ENCODE peak calls at places on chromosomes 13 and 19, in seven cellular contexts. One of them, this sample, is unnamed.

GRCh38 chr19:46303345-46303701 is 6.5 kb downstream of the HIF3A start:
- DNase-seq in H1: no peak
- DNase-seq in spleen: no peak
- DNase-seq in tibial nerve: no peak
- DNase-seq in body of pancreas: no peak
- DNase-seq in K562: no peak
- DNase-seq in IMR-90: no peak
- DNase-seq in this sample: no peak

GRCh38 chr19:44356383-44357111 is at the start of gene ZNF112:
- DNase-seq in body of pancreas: peak
- DNase-seq in H1: peak
- DNase-seq in tibial nerve: peak
- DNase-seq in K562: peak
- DNase-seq in spleen: peak
- DNase-seq in IMR-90: peak
- DNase-seq in this sample: no peak

GRCh38 chr19:36528921-36529518 is 949 bp upstream of the ZNF260 start:
- DNase-seq in K562: peak
- DNase-seq in H1: peak
- DNase-seq in body of pancreas: peak
- DNase-seq in tibial nerve: no peak
- DNase-seq in spleen: no peak
- DNase-seq in IMR-90: no peak
- DNase-seq in this sample: no peak

GRCh38 chr19:30745476-30745985 is 373.3 kb downstream of the ZNF536 start:
- DNase-seq in body of pancreas: no peak
- DNase-seq in tibial nerve: no peak
- DNase-seq in IMR-90: no peak
- DNase-seq in spleen: no peak
- DNase-seq in H1: no peak
- DNase-seq in K562: no peak
- DNase-seq in this sample: peak

GRCh38 chr19:13056052-13056660 is 46.5 kb downstream of the LYL1 start:
- DNase-seq in K562: no peak
- DNase-seq in tibial nerve: peak
- DNase-seq in H1: peak
- DNase-seq in IMR-90: peak
- DNase-seq in spleen: no peak
- DNase-seq in body of pancreas: no peak
- DNase-seq in this sample: no peak

GRCh38 chr19:46221152-46221551 is 8.4 kb upstream of the IGFL1 start:
- DNase-seq in spleen: no peak
- DNase-seq in K562: no peak
- DNase-seq in IMR-90: no peak
- DNase-seq in H1: no peak
- DNase-seq in tibial nerve: no peak
- DNase-seq in body of pancreas: no peak
- DNase-seq in this sample: no peak

GRCh38 chr13:31859546-31859945 is 120.2 kb downstream of the RXFP2 start:
- DNase-seq in tibial nerve: no peak
- DNase-seq in IMR-90: no peak
- DNase-seq in body of pancreas: no peak
- DNase-seq in H1: no peak
- DNase-seq in K562: no peak
- DNase-seq in spleen: no peak
- DNase-seq in this sample: no peak

GRCh38 chr19:58406818-58407657 is 1.4 kb upstream of the ZNF584 start:
- DNase-seq in IMR-90: no peak
- DNase-seq in body of pancreas: no peak
- DNase-seq in K562: no peak
- DNase-seq in spleen: no peak
- DNase-seq in tibial nerve: no peak
- DNase-seq in H1: no peak
- DNase-seq in this sample: no peak

GRCh38 chr13:97849305-97849704 is 104.2 kb upstream of the IPO5 start:
- DNase-seq in K562: no peak
- DNase-seq in body of pancreas: no peak
- DNase-seq in IMR-90: peak
- DNase-seq in tibial nerve: no peak
- DNase-seq in H1: no peak
- DNase-seq in spleen: no peak
- DNase-seq in this sample: no peak

GRCh38 chr19:38248421-38248820 is 7.8 kb downstream of the PPP1R14A start:
- DNase-seq in H1: no peak
- DNase-seq in K562: no peak
- DNase-seq in body of pancreas: no peak
- DNase-seq in tibial nerve: no peak
- DNase-seq in IMR-90: no peak
- DNase-seq in spleen: no peak
- DNase-seq in this sample: no peak

GRCh38 chr19:38252385-38252784 is 3.8 kb downstream of the PPP1R14A start:
- DNase-seq in spleen: no peak
- DNase-seq in IMR-90: no peak
- DNase-seq in tibial nerve: no peak
- DNase-seq in H1: no peak
- DNase-seq in K562: no peak
- DNase-seq in body of pancreas: no peak
- DNase-seq in this sample: no peak

GRCh38 chr19:38250821-38251563 is 5.2 kb downstream of the PPP1R14A start:
- DNase-seq in spleen: peak
- DNase-seq in K562: no peak
- DNase-seq in body of pancreas: peak
- DNase-seq in IMR-90: no peak
- DNase-seq in H1: peak
- DNase-seq in tibial nerve: peak
- DNase-seq in this sample: no peak

GRCh38 chr19:38251564-38252051 is 4.6 kb downstream of the PPP1R14A start:
- DNase-seq in IMR-90: no peak
- DNase-seq in tibial nerve: peak
- DNase-seq in H1: no peak
- DNase-seq in body of pancreas: no peak
- DNase-seq in spleen: no peak
- DNase-seq in K562: no peak
- DNase-seq in this sample: no peak

DNA sequence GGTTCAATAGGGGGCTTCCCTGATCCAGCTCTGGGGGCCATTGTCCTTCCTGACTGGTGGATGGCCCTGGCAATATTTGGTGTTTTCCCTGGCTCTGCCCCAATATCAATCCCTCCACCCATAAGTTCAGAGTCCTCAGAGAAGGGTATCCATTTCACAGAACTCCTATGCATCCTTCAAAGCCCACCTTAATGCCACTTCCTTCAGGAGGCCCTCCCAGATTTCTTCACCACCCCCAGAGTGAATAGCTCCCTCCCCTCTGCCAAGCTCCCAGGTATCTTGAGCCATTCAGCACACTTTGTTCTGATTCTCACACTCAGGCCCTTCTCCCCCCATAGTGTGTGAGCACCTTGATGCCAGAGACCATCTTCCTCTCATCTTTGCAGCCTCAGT is 5.8 kb downstream of the PPP1R14A start:
- DNase-seq in K562: no peak
- DNase-seq in H1: no peak
- DNase-seq in spleen: no peak
- DNase-seq in IMR-90: no peak
- DNase-seq in tibial nerve: no peak
- DNase-seq in body of pancreas: no peak
- DNase-seq in this sample: no peak
- H3K27ac ChIP-seq in K562: no peak
- H3K27ac ChIP-seq in H1: no peak
- H3K27ac ChIP-seq in spleen: peak
- H3K27ac ChIP-seq in IMR-90: no peak
- H3K27ac ChIP-seq in tibial nerve: peak
- H3K27ac ChIP-seq in body of pancreas: peak
- H3K27ac ChIP-seq in this sample: peak

GRCh38 chr19:5893296-5893903 is 10.2 kb downstream of the NDUFA11 start:
- DNase-seq in body of pancreas: no peak
- DNase-seq in spleen: no peak
- DNase-seq in K562: no peak
- DNase-seq in H1: no peak
- DNase-seq in tibial nerve: no peak
- DNase-seq in IMR-90: no peak
- DNase-seq in this sample: no peak

GRCh38 chr19:5892772-5893275 is 10.8 kb downstream of the NDUFA11 start:
- DNase-seq in K562: no peak
- DNase-seq in body of pancreas: no peak
- DNase-seq in IMR-90: no peak
- DNase-seq in tibial nerve: no peak
- DNase-seq in H1: no peak
- DNase-seq in spleen: no peak
- DNase-seq in this sample: no peak

GRCh38 chr19:5891572-5891937 is 12.0 kb downstream of the NDUFA11 start:
- DNase-seq in tibial nerve: no peak
- DNase-seq in H1: no peak
- DNase-seq in K562: no peak
- DNase-seq in spleen: no peak
- DNase-seq in IMR-90: no peak
- DNase-seq in body of pancreas: no peak
- DNase-seq in this sample: no peak

GRCh38 chr19:5893907-5894703 is 9.5 kb downstream of the NDUFA11 start:
- DNase-seq in spleen: peak
- DNase-seq in K562: peak
- DNase-seq in body of pancreas: no peak
- DNase-seq in tibial nerve: no peak
- DNase-seq in H1: no peak
- DNase-seq in IMR-90: no peak
- DNase-seq in this sample: no peak

DNA sequence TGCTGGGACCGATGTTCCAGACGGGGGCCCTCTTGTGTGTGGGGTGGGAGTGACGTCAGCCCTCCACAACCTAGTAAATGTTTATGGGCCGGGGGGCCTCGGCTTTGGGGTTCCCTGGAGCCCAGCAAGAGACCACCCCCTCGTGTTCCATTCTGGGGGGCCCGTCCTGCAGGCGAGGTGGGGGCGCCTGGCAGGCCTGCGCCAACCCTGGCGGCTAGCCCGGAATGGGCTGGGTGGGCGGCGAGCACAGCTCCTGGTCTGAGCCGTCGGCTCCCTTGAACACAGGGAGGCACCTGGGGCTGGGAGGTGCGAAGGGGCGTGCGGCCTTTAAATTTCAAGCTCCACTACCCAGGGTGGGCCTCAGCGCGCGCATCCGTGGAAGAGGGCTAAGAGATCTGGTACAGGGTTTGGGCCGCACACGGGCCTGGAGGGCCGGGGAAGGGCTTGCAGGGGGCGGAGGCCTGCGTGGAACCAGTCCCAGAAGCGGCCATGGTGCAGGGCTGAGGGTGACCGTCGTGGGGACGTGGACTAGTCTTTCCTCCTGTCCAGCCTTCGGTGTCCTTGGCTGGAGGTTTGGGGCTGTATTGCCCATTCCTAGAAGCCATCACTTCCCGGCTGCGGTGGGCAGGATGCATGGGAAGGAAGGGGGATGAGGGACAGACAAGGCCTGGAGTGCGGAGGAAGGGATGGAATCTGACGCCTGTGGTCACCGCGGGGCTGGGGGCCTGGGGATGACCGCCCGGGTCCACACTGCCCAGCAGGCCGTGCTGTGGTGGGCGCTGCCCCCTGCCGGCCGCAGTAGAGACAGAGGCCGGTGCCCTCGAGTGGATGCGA is 11.4 kb downstream of the NDUFA11 start:
- DNase-seq in body of pancreas: peak
- DNase-seq in H1: peak
- DNase-seq in spleen: no peak
- DNase-seq in IMR-90: peak
- DNase-seq in K562: peak
- DNase-seq in tibial nerve: no peak
- DNase-seq in this sample: no peak
- TF ChIP-seq POLR2A in body of pancreas: no peak
- TF ChIP-seq POLR2A in H1: no peak
- TF ChIP-seq POLR2A in spleen: no peak
- TF ChIP-seq POLR2A in IMR-90: no peak
- TF ChIP-seq POLR2A in K562: peak
- TF ChIP-seq POLR2A in tibial nerve: no peak
- TF ChIP-seq POLR2A in this sample: no peak

DNA sequence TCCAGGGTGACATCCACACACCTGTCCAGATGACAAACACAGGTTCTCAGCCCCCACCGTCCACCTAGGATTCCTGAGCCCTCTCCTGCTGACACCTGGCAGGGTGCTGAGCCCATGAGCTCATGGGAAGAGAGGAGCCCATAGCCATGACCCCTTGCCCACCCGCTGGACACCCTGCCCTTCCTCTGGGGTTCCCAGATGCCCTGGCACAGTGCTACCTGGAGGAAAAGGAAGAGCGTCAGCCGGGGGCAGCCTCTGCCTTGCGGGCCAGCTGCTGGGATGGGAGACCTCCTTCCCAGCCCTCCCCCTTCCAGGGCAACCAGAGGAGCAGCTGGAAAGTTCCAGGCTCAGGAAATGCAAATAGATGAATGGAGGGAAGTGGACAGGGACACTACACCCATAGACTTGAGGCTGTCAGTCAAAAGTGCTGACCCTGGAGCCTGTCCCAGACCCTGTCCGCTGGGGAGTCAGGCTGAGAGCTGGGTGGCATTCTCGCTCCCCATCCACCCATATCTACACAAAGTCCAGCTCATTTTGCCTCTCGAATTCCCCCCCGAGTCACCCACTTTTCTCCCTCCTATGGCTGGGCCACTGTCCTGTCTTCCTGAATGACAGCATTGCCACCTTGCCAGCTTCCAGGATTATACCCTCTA is 12.3 kb upstream of the ARHGEF18 start:
- DNase-seq in tibial nerve: no peak
- DNase-seq in IMR-90: no peak
- DNase-seq in H1: no peak
- DNase-seq in K562: no peak
- DNase-seq in body of pancreas: no peak
- DNase-seq in spleen: peak
- DNase-seq in this sample: no peak
- H3K27ac ChIP-seq in tibial nerve: no peak
- H3K27ac ChIP-seq in IMR-90: no peak
- H3K27ac ChIP-seq in H1: no peak
- H3K27ac ChIP-seq in K562: no peak
- H3K27ac ChIP-seq in body of pancreas: no peak
- H3K27ac ChIP-seq in spleen: peak
- H3K27ac ChIP-seq in this sample: no peak

DNA sequence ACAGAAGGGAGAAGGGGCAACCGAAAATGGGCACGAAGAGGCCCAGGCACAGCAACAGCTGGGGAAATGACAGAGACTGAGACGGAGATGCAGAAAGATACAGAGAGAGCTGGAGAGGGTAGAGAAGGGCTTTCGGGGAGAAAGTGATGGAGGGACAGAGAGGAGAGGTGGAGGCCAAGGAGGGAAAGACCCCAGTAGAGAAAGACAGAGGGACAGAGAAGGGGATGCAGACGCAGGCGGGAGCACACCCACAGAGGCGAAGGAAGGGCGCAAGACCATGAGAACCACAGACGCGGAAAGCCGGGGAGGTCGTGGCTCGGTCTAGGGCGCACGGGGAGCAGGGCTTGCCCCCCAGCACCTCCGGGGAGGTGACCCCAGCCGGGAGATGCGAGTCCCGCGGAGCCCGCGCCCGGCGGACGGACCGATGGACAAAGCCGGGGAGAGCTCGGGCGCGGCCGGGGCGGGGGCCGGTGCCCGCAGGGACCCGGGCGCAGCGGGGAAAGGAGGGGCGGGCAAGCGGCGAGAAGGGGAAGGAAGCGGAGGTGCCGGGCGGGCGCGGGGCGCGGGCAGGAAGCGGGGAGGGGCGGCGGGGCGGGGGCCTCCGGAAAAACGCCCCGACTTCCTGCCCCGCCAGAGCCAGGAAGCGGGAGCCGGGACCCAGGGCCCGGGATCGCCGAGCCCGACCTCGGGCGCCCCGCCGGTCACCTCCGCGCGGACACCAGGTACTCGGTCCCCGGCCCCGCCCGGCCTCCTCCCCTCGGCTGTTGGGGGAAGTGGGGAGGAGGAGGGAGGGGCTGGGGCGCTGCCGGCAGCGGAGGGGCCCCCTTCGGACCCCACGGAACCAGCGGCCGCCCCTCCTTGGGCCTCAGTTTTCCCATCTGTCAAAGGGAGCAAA is at the start of gene ARHGEF1:
- DNase-seq in body of pancreas: peak
- DNase-seq in spleen: peak
- DNase-seq in IMR-90: no peak
- DNase-seq in tibial nerve: no peak
- DNase-seq in K562: peak
- DNase-seq in H1: peak
- DNase-seq in this sample: no peak
- TF ChIP-seq POLR2A in body of pancreas: no peak
- TF ChIP-seq POLR2A in spleen: peak
- TF ChIP-seq POLR2A in IMR-90: no peak
- TF ChIP-seq POLR2A in tibial nerve: no peak
- TF ChIP-seq POLR2A in K562: no peak
- TF ChIP-seq POLR2A in H1: no peak
- TF ChIP-seq POLR2A in this sample: no peak

This sample was measured in vagina.